ENCODE peak calls at places on chromosomes 13 and 19, in eight cellular contexts. One of them, this sample, is unnamed.

GRCh38 chr13:41383400-41383799 is 72.3 kb downstream of the NAA16 start:
- DNase-seq in left cardiac atrium: no peak
- DNase-seq in ELF-1: no peak
- DNase-seq in upper lobe of right lung: no peak
- DNase-seq in Jurkat, Clone E6-1: no peak
- DNase-seq in thoracic aorta: no peak
- DNase-seq in body of pancreas: no peak
- DNase-seq in adipocyte: no peak
- DNase-seq in this sample: no peak

GRCh38 chr19:4414800-4415251 is 12.4 kb downstream of the CHAF1A start:
- DNase-seq in adipocyte: peak
- DNase-seq in thoracic aorta: no peak
- DNase-seq in body of pancreas: no peak
- DNase-seq in left cardiac atrium: no peak
- DNase-seq in ELF-1: peak
- DNase-seq in Jurkat, Clone E6-1: no peak
- DNase-seq in upper lobe of right lung: no peak
- DNase-seq in this sample: no peak

GRCh38 chr19:38862321-38863059 is 12.7 kb upstream of the HNRNPL start:
- DNase-seq in ELF-1: peak
- DNase-seq in left cardiac atrium: no peak
- DNase-seq in thoracic aorta: no peak
- DNase-seq in body of pancreas: peak
- DNase-seq in Jurkat, Clone E6-1: no peak
- DNase-seq in upper lobe of right lung: no peak
- DNase-seq in adipocyte: no peak
- DNase-seq in this sample: peak

GRCh38 chr13:91946498-91947070 is 548.2 kb downstream of the GPC5 start:
- DNase-seq in Jurkat, Clone E6-1: peak
- DNase-seq in left cardiac atrium: no peak
- DNase-seq in upper lobe of right lung: no peak
- DNase-seq in body of pancreas: no peak
- DNase-seq in thoracic aorta: no peak
- DNase-seq in adipocyte: peak
- DNase-seq in ELF-1: no peak
- DNase-seq in this sample: no peak

GRCh38 chr13:76387561-76387960 is 498.6 kb downstream of the KCTD12 start:
- DNase-seq in adipocyte: peak
- DNase-seq in upper lobe of right lung: no peak
- DNase-seq in Jurkat, Clone E6-1: no peak
- DNase-seq in thoracic aorta: no peak
- DNase-seq in left cardiac atrium: no peak
- DNase-seq in ELF-1: no peak
- DNase-seq in body of pancreas: no peak
- DNase-seq in this sample: no peak

GRCh38 chr13:43730642-43731041 is 56.1 kb downstream of the ENOX1 start:
- DNase-seq in thoracic aorta: no peak
- DNase-seq in Jurkat, Clone E6-1: no peak
- DNase-seq in ELF-1: peak
- DNase-seq in adipocyte: no peak
- DNase-seq in left cardiac atrium: no peak
- DNase-seq in body of pancreas: peak
- DNase-seq in upper lobe of right lung: no peak
- DNase-seq in this sample: no peak

GRCh38 chr13:79710376-79710775 is 229.4 kb downstream of the NDFIP2 start:
- DNase-seq in upper lobe of right lung: no peak
- DNase-seq in thoracic aorta: no peak
- DNase-seq in adipocyte: peak
- DNase-seq in left cardiac atrium: no peak
- DNase-seq in body of pancreas: no peak
- DNase-seq in ELF-1: no peak
- DNase-seq in Jurkat, Clone E6-1: no peak
- DNase-seq in this sample: no peak

GRCh38 chr19:58544591-58545285 is 874 bp downstream of the TRIM28 start:
- DNase-seq in ELF-1: no peak
- DNase-seq in body of pancreas: no peak
- DNase-seq in left cardiac atrium: peak
- DNase-seq in thoracic aorta: no peak
- DNase-seq in adipocyte: peak
- DNase-seq in Jurkat, Clone E6-1: no peak
- DNase-seq in upper lobe of right lung: peak
- DNase-seq in this sample: no peak

GRCh38 chr13:114235697-114236096 is 1.0 kb downstream of the CDC16 start:
- DNase-seq in upper lobe of right lung: no peak
- DNase-seq in adipocyte: peak
- DNase-seq in body of pancreas: no peak
- DNase-seq in thoracic aorta: no peak
- DNase-seq in ELF-1: no peak
- DNase-seq in Jurkat, Clone E6-1: no peak
- DNase-seq in left cardiac atrium: no peak
- DNase-seq in this sample: no peak

GRCh38 chr19:485583-486236 is 10.6 kb upstream of the MADCAM1 start:
- DNase-seq in adipocyte: peak
- DNase-seq in thoracic aorta: no peak
- DNase-seq in body of pancreas: peak
- DNase-seq in Jurkat, Clone E6-1: no peak
- DNase-seq in upper lobe of right lung: peak
- DNase-seq in ELF-1: peak
- DNase-seq in left cardiac atrium: no peak
- DNase-seq in this sample: peak

GRCh38 chr13:109605846-109606245 is 180.5 kb downstream of the IRS2 start:
- DNase-seq in adipocyte: peak
- DNase-seq in left cardiac atrium: no peak
- DNase-seq in body of pancreas: no peak
- DNase-seq in Jurkat, Clone E6-1: no peak
- DNase-seq in ELF-1: no peak
- DNase-seq in thoracic aorta: no peak
- DNase-seq in upper lobe of right lung: no peak
- DNase-seq in this sample: no peak

GRCh38 chr13:48317511-48317981 is 14.0 kb downstream of the RB1 start:
- DNase-seq in body of pancreas: no peak
- DNase-seq in left cardiac atrium: peak
- DNase-seq in upper lobe of right lung: no peak
- DNase-seq in ELF-1: peak
- DNase-seq in thoracic aorta: no peak
- DNase-seq in Jurkat, Clone E6-1: no peak
- DNase-seq in adipocyte: no peak
- DNase-seq in this sample: no peak

GRCh38 chr19:19628499-19629134 is 597 bp upstream of the LPAR2 start:
- DNase-seq in upper lobe of right lung: peak
- DNase-seq in ELF-1: peak
- DNase-seq in Jurkat, Clone E6-1: no peak
- DNase-seq in adipocyte: peak
- DNase-seq in thoracic aorta: no peak
- DNase-seq in body of pancreas: peak
- DNase-seq in left cardiac atrium: no peak
- DNase-seq in this sample: peak

GRCh38 chr19:10113964-10114650 is 2.6 kb downstream of the P2RY11 start:
- DNase-seq in thoracic aorta: no peak
- DNase-seq in upper lobe of right lung: no peak
- DNase-seq in Jurkat, Clone E6-1: no peak
- DNase-seq in left cardiac atrium: no peak
- DNase-seq in adipocyte: no peak
- DNase-seq in ELF-1: peak
- DNase-seq in body of pancreas: no peak
- DNase-seq in this sample: no peak

GRCh38 chr13:91155512-91156114 is 191.9 kb upstream of the MIR17HG start:
- DNase-seq in adipocyte: no peak
- DNase-seq in left cardiac atrium: no peak
- DNase-seq in ELF-1: peak
- DNase-seq in Jurkat, Clone E6-1: no peak
- DNase-seq in upper lobe of right lung: no peak
- DNase-seq in thoracic aorta: no peak
- DNase-seq in body of pancreas: no peak
- DNase-seq in this sample: no peak

GRCh38 chr13:113499936-113500335 is 9.4 kb upstream of the DCUN1D2 start:
- DNase-seq in left cardiac atrium: no peak
- DNase-seq in Jurkat, Clone E6-1: no peak
- DNase-seq in upper lobe of right lung: no peak
- DNase-seq in body of pancreas: no peak
- DNase-seq in adipocyte: no peak
- DNase-seq in thoracic aorta: no peak
- DNase-seq in ELF-1: no peak
- DNase-seq in this sample: no peak

GRCh38 chr13:44237276-44237767 is 136.3 kb upstream of the SERP2 start:
- DNase-seq in upper lobe of right lung: no peak
- DNase-seq in body of pancreas: no peak
- DNase-seq in left cardiac atrium: peak
- DNase-seq in Jurkat, Clone E6-1: no peak
- DNase-seq in ELF-1: no peak
- DNase-seq in thoracic aorta: peak
- DNase-seq in adipocyte: peak
- DNase-seq in this sample: peak

GRCh38 chr13:66069570-66069969 is 1160.6 kb downstream of the PCDH9 start:
- DNase-seq in thoracic aorta: no peak
- DNase-seq in Jurkat, Clone E6-1: no peak
- DNase-seq in adipocyte: no peak
- DNase-seq in ELF-1: no peak
- DNase-seq in upper lobe of right lung: no peak
- DNase-seq in left cardiac atrium: no peak
- DNase-seq in body of pancreas: no peak
- DNase-seq in this sample: no peak

GRCh38 chr19:18708452-18709231 is 25.2 kb downstream of the CRTC1 start:
- DNase-seq in ELF-1: no peak
- DNase-seq in adipocyte: no peak
- DNase-seq in body of pancreas: no peak
- DNase-seq in left cardiac atrium: peak
- DNase-seq in upper lobe of right lung: no peak
- DNase-seq in thoracic aorta: no peak
- DNase-seq in Jurkat, Clone E6-1: no peak
- DNase-seq in this sample: no peak